ENCODE peak calls at places on chromosomes 7 and 10, in eight cellular contexts. U is activated T-cell treated with anti-CD3 and anti-CD28 coated beads for 24 hours; G is activated CD8-positive, alpha-beta memory T cell treated with anti-CD3 and anti-CD28 coated beads, Interleukin-2, amount 50 U/mL, for 48 hours; X is hippocampal formation; F is GM19239; E is M059J; V is T-helper 2 cell; M is endothelial cell. O is an unnamed sample.
A peak's percentile ranks its signal among the peaks of the same experiment; 100 is the strongest.

GRCh38 chr7:107286751-107287621 is 118.2 kb downstream of the HBP1 start:
- DNase-seq in U (no peak), G (no peak), X (no peak), F (no peak), E (no peak), V (no peak), M (no peak), O (no peak)

GRCh38 chr10:122703483-122704448 is 4.1 kb upstream of the C10orf120 start:
- DNase-seq in U (peak; percentile 36), G (peak; percentile 78), X (peak; percentile 79), F (peak; percentile 57), E (peak; percentile 57), V (peak; percentile 33), M (peak; percentile 87), O (peak; percentile 78)

GRCh38 chr7:81232084-81232799 is 313.4 kb upstream of the SEMA3C start:
- DNase-seq in U (no peak), G (no peak), X (no peak), F (no peak), E (no peak), V (no peak), M (no peak), O (no peak)

GRCh38 chr10:97213431-97213830 is 27.7 kb upstream of the SLIT1 start:
- DNase-seq in U (no peak), G (no peak), X (no peak), F (no peak), E (no peak), V (no peak), M (no peak), O (no peak)

GRCh38 chr10:98309366-98310355 is 41.7 kb upstream of the LOXL4 start:
- DNase-seq in U (no peak), G (peak; percentile 60), X (peak; percentile 64), F (peak; percentile 28), E (peak; percentile 68), V (no peak), M (peak; percentile 81), O (peak; percentile 70)

GRCh38 chr7:41268874-41269273 is 434.0 kb downstream of the INHBA start:
- DNase-seq in U (no peak), G (no peak), X (no peak), F (no peak), E (peak; percentile 46), V (no peak), M (no peak), O (no peak)

GRCh38 chr7:38186593-38187314 is 8.7 kb downstream of the STARD3NL start:
- DNase-seq in U (no peak), G (no peak), X (no peak), F (no peak), E (peak; percentile 92), V (no peak), M (no peak), O (no peak)

GRCh38 chr7:155457544-155458316 is at the start of gene EN2:
- DNase-seq in U (no peak), G (peak; percentile 59), X (no peak), F (no peak), E (no peak), V (no peak), M (no peak), O (no peak)

GRCh38 chr10:103870503-103870902 is 15.1 kb upstream of the SH3PXD2A start:
- DNase-seq in U (no peak), G (no peak), X (no peak), F (no peak), E (peak; percentile 86), V (no peak), M (no peak), O (no peak)

GRCh38 chr7:96075510-96076349 is 246.2 kb downstream of the SLC25A13 start:
- DNase-seq in U (peak; percentile 32), G (peak; percentile 70), X (peak; percentile 44), F (peak; percentile 41), E (peak; percentile 66), V (peak; percentile 52), M (peak; percentile 55), O (peak; percentile 47)

GRCh38 chr7:144137501-144137900 is 14.5 kb downstream of the OR2A14 start:
- DNase-seq in U (no peak), G (no peak), X (no peak), F (no peak), E (no peak), V (no peak), M (no peak), O (no peak)

GRCh38 chr10:4947635-4948596 is 15.3 kb upstream of the AKR1C1 start:
- DNase-seq in U (no peak), G (no peak), X (no peak), F (no peak), E (peak; percentile 88), V (no peak), M (no peak), O (no peak)

GRCh38 chr7:142896741-142897379 is 11.3 kb upstream of the TRPV6 start:
- DNase-seq in U (no peak), G (no peak), X (no peak), F (no peak), E (no peak), V (no peak), M (no peak), O (no peak)

O was measured in neural crest cell.